ENCODE peak calls at places on chromosomes 6 and 20, in seven cellular contexts. C is activated CD8-positive, alpha-beta memory T cell treated with anti-CD3 and anti-CD28 coated beads, Interleukin-2, amount 10 ng/mL, durations not matched to agents 7 days and 5 days; P is NCI-H2029; X is left ventricle myocardium inferior; I is stomach; G is GM20000; W is RWPE1. H is an unnamed sample.

GRCh38 chr6:15864033-15864707 is 201.3 kb upstream of the DTNBP1 start:
- DNase-seq in P (no peak), W (no peak), C (no peak), X (no peak), I (no peak), G (no peak), H (no peak)

GRCh38 chr20:50731055-50731929 is at the start of gene PARD6B:
- DNase-seq in I (peak; percentile 99), X (peak; percentile 96), G (peak; percentile 100), P (peak; percentile 98), W (peak; percentile 100), C (peak; percentile 99), H (peak; percentile 97)

GRCh38 chr6:134626589-134626988 is 308.7 kb upstream of the SGK1 start:
- DNase-seq in W (no peak), G (no peak), C (no peak), I (no peak), X (no peak), P (no peak), H (no peak)

GRCh38 chr6:116556065-116556464 is 2.5 kb downstream of the CALHM4 start:
- DNase-seq in P (no peak), I (no peak), X (no peak), G (no peak), W (peak; percentile 51), C (no peak), H (no peak)

GRCh38 chr6:44058617-44059358 is 68.5 kb downstream of the MRPL14 start:
- DNase-seq in W (peak; percentile 93), P (no peak), C (peak; percentile 57), X (peak; percentile 77), G (peak; percentile 78), I (peak; percentile 74), H (peak; percentile 95)

GRCh38 chr6:165766457-165766856 is 103.4 kb upstream of the PDE10A start:
- DNase-seq in I (no peak), P (no peak), X (no peak), G (no peak), C (no peak), W (peak; percentile 8), H (no peak)

GRCh38 chr6:26270121-26270861 is 94.7 kb upstream of the BTN3A2 start:
- DNase-seq in P (no peak), C (peak; percentile 63), G (no peak), I (no peak), X (no peak), W (no peak), H (no peak)

GRCh38 chr6:128600397-128600951 is 80.1 kb upstream of the PTPRK start:
- DNase-seq in I (no peak), W (peak; percentile 78), G (no peak), P (no peak), C (no peak), X (no peak), H (no peak)

GRCh38 chr6:143963158-143963919 is 44.7 kb downstream of the PLAGL1 start:
- DNase-seq in P (no peak), G (no peak), C (no peak), I (no peak), X (no peak), W (no peak), H (no peak)

GRCh38 chr6:153131037-153131981 is at the start of gene RGS17:
- DNase-seq in C (no peak), P (peak; percentile 70), I (peak; percentile 35), G (peak; percentile 90), X (peak; percentile 46), W (peak; percentile 84), H (no peak)

GRCh38 chr6:36139431-36139830 is 9.1 kb downstream of the MAPK13 start:
- DNase-seq in G (no peak), W (no peak), P (no peak), X (no peak), C (no peak), I (no peak), H (no peak)

GRCh38 chr6:169099411-169100202 is 154.0 kb downstream of the THBS2 start:
- DNase-seq in W (peak; percentile 15), I (no peak), C (no peak), G (no peak), P (no peak), X (no peak), H (peak; percentile 68)

GRCh38 chr6:39177130-39177529 is 52.1 kb downstream of the KCNK5 start:
- DNase-seq in G (no peak), W (no peak), I (no peak), C (no peak), X (no peak), P (no peak), H (no peak)

GRCh38 chr6:114108119-114109002 is 137.4 kb upstream of the HDAC2 start:
- DNase-seq in I (peak; percentile 69), X (peak; percentile 39), C (peak; percentile 48), G (peak; percentile 36), P (peak; percentile 80), W (peak; percentile 53), H (no peak)

GRCh38 chr20:3407426-3408250 is at the start of gene DNAAF9:
- DNase-seq in C (peak; percentile 81), I (peak; percentile 81), G (peak; percentile 92), X (peak; percentile 81), P (peak; percentile 55), W (peak; percentile 97), H (peak; percentile 94)

GRCh38 chr6:344816-345340 is 46.7 kb upstream of the IRF4 start:
- DNase-seq in C (no peak), G (no peak), P (no peak), I (no peak), X (no peak), W (no peak), H (no peak)

GRCh38 chr6:14883921-14884320 is 361.9 kb upstream of the JARID2 start:
- DNase-seq in C (no peak), W (no peak), I (no peak), G (no peak), X (no peak), P (peak; percentile 6), H (no peak)

GRCh38 chr6:111843347-111844147 is 29.7 kb downstream of the FYN start:
- DNase-seq in C (peak; percentile 89), W (no peak), P (no peak), G (no peak), X (no peak), I (no peak), H (peak; percentile 50)

GRCh38 chr6:12735786-12736185 is 19.2 kb downstream of the PHACTR1 start:
- DNase-seq in C (no peak), X (no peak), P (no peak), I (no peak), G (no peak), W (no peak), H (no peak)

GRCh38 chr6:113634352-113635163 is 222.6 kb upstream of the MARCKS start:
- DNase-seq in C (no peak), W (no peak), G (peak; percentile 34), X (no peak), P (no peak), I (no peak), H (no peak)

GRCh38 chr20:25553819-25554296 is 31.5 kb downstream of the NINL start:
- DNase-seq in X (no peak), P (peak; percentile 45), I (no peak), W (no peak), G (no peak), C (no peak), H (no peak)

GRCh38 chr20:42159794-42160193 is 541.6 kb upstream of the CHD6 start:
- DNase-seq in P (no peak), C (no peak), W (no peak), G (no peak), X (no peak), I (no peak), H (no peak)

GRCh38 chr20:52869698-52870288 is 102.4 kb upstream of the TSHZ2 start:
- DNase-seq in P (no peak), G (no peak), C (no peak), I (no peak), X (no peak), W (no peak), H (no peak)

GRCh38 chr6:149680490-149680889 is 32.0 kb upstream of the KATNA1 start:
- DNase-seq in W (no peak), X (no peak), G (peak; percentile 12), C (no peak), I (no peak), P (no peak), H (no peak)

GRCh38 chr20:32168184-32168910 is 39.2 kb downstream of the PLAGL2 start:
- DNase-seq in G (no peak), C (no peak), X (no peak), I (no peak), P (peak; percentile 13), W (no peak), H (no peak)

GRCh38 chr6:61842005-61842404 is 444.0 kb downstream of the KHDRBS2 start:
- DNase-seq in I (no peak), C (no peak), W (no peak), G (no peak), X (no peak), P (no peak), H (no peak)

GRCh38 chr6:51398064-51398740 is 579.5 kb downstream of the TFAP2B start:
- DNase-seq in C (no peak), P (peak; percentile 11), W (no peak), G (no peak), X (no peak), I (no peak), H (no peak)

GRCh38 chr20:58603656-58604184 is 47.4 kb upstream of the STX16 start:
- DNase-seq in P (no peak), C (no peak), X (no peak), W (no peak), G (no peak), I (no peak), H (no peak)

GRCh38 chr20:45461225-45461624 is 8.3 kb upstream of the WFDC2 start:
- DNase-seq in P (no peak), I (no peak), G (no peak), C (no peak), W (no peak), X (no peak), H (no peak)

GRCh38 chr20:1169224-1169623 is 15.6 kb downstream of the TMEM74B start:
- DNase-seq in C (peak; percentile 29), W (no peak), I (no peak), X (no peak), P (no peak), G (no peak), H (no peak)

GRCh38 chr6:8182857-8183256 is 80.5 kb upstream of the EEF1E1 start:
- DNase-seq in C (no peak), P (no peak), W (no peak), I (no peak), X (no peak), G (no peak), H (no peak)

GRCh38 chr20:43846516-43846905 is 68.1 kb upstream of the TOX2 start:
- DNase-seq in C (peak; percentile 38), G (no peak), P (no peak), W (no peak), X (no peak), I (no peak), H (no peak)

GRCh38 chr6:134701301-134701700 is 248.6 kb downstream of the ALDH8A1 start:
- DNase-seq in C (no peak), X (no peak), G (no peak), P (peak; percentile 73), W (no peak), I (no peak), H (no peak)

GRCh38 chr6:45504947-45505346 is 127.2 kb upstream of the SUPT3H start:
- DNase-seq in P (peak; percentile 77), W (peak; percentile 46), I (peak; percentile 39), G (no peak), C (no peak), X (no peak), H (no peak)

GRCh38 chr6:97205936-97206335 is 77.1 kb downstream of the MMS22L start:
- DNase-seq in W (no peak), X (no peak), I (no peak), C (no peak), G (no peak), P (no peak), H (no peak)